ENCODE peak calls at places on chromosome 10, in ten cellular contexts. One of them, this sample, is unnamed. For H3K27me3, the result is how much of the 10 kb centered on the place peaks cover.

GRCh38 chr10:21769041-21769440 is 234.5 kb downstream of the DNAJC1 start:
- DNase-seq in WERI-Rb-1: no peak
- DNase-seq in neuronal stem cell: no peak
- DNase-seq in left ventricle myocardium inferior: no peak
- DNase-seq in tibial artery: no peak
- DNase-seq in IMR-90: no peak
- DNase-seq in pancreas: no peak
- DNase-seq in HL-60: no peak
- DNase-seq in endodermal cell: no peak
- DNase-seq in sigmoid colon: no peak
- DNase-seq in this sample: no peak

GRCh38 chr10:31650010-31650409 is 278.6 kb downstream of the ARHGAP12 start:
- DNase-seq in WERI-Rb-1: no peak
- DNase-seq in neuronal stem cell: no peak
- DNase-seq in left ventricle myocardium inferior: peak
- DNase-seq in tibial artery: peak
- DNase-seq in IMR-90: peak
- DNase-seq in pancreas: no peak
- DNase-seq in HL-60: no peak
- DNase-seq in endodermal cell: no peak
- DNase-seq in sigmoid colon: peak
- DNase-seq in this sample: peak

GRCh38 chr10:83459124-83459523 is 680.2 kb upstream of the GHITM start:
- DNase-seq in WERI-Rb-1: no peak
- DNase-seq in neuronal stem cell: no peak
- DNase-seq in left ventricle myocardium inferior: no peak
- DNase-seq in tibial artery: no peak
- DNase-seq in IMR-90: no peak
- DNase-seq in pancreas: no peak
- DNase-seq in HL-60: no peak
- DNase-seq in endodermal cell: no peak
- DNase-seq in sigmoid colon: no peak
- DNase-seq in this sample: no peak

GRCh38 chr10:128047991-128048826 is 78.0 kb downstream of the MKI67 start:
- DNase-seq in WERI-Rb-1: no peak
- DNase-seq in neuronal stem cell: no peak
- DNase-seq in left ventricle myocardium inferior: no peak
- DNase-seq in tibial artery: no peak
- DNase-seq in IMR-90: peak
- DNase-seq in pancreas: no peak
- DNase-seq in HL-60: peak
- DNase-seq in endodermal cell: no peak
- DNase-seq in sigmoid colon: peak
- DNase-seq in this sample: peak

GRCh38 chr10:129035052-129035805 is 431.8 kb upstream of the MGMT start:
- DNase-seq in WERI-Rb-1: no peak
- DNase-seq in neuronal stem cell: no peak
- DNase-seq in left ventricle myocardium inferior: no peak
- DNase-seq in tibial artery: no peak
- DNase-seq in IMR-90: no peak
- DNase-seq in pancreas: no peak
- DNase-seq in HL-60: no peak
- DNase-seq in endodermal cell: no peak
- DNase-seq in sigmoid colon: no peak
- DNase-seq in this sample: peak

GRCh38 chr10:87547734-87548311 is 43.1 kb downstream of the MINPP1 start:
- DNase-seq in WERI-Rb-1: no peak
- DNase-seq in neuronal stem cell: peak
- DNase-seq in left ventricle myocardium inferior: no peak
- DNase-seq in tibial artery: no peak
- DNase-seq in IMR-90: peak
- DNase-seq in pancreas: no peak
- DNase-seq in HL-60: no peak
- DNase-seq in endodermal cell: no peak
- DNase-seq in sigmoid colon: no peak
- DNase-seq in this sample: peak

GRCh38 chr10:51321968-51322367 is 247.7 kb downstream of the PRKG1 start:
- DNase-seq in WERI-Rb-1: no peak
- DNase-seq in neuronal stem cell: no peak
- DNase-seq in left ventricle myocardium inferior: no peak
- DNase-seq in tibial artery: no peak
- DNase-seq in IMR-90: peak
- DNase-seq in pancreas: no peak
- DNase-seq in HL-60: no peak
- DNase-seq in endodermal cell: no peak
- DNase-seq in sigmoid colon: no peak
- DNase-seq in this sample: no peak

GRCh38 chr10:451021-451471 is 238.4 kb downstream of the DIP2C start:
- DNase-seq in WERI-Rb-1: no peak
- DNase-seq in neuronal stem cell: no peak
- DNase-seq in left ventricle myocardium inferior: no peak
- DNase-seq in tibial artery: no peak
- DNase-seq in IMR-90: no peak
- DNase-seq in pancreas: no peak
- DNase-seq in HL-60: peak
- DNase-seq in endodermal cell: no peak
- DNase-seq in sigmoid colon: no peak
- DNase-seq in this sample: peak

GRCh38 chr10:8052344-8052969 is 2.0 kb upstream of the GATA3 start:
- DNase-seq in WERI-Rb-1: no peak
- DNase-seq in neuronal stem cell: peak
- DNase-seq in left ventricle myocardium inferior: no peak
- DNase-seq in tibial artery: no peak
- DNase-seq in IMR-90: no peak
- DNase-seq in pancreas: no peak
- DNase-seq in HL-60: no peak
- DNase-seq in endodermal cell: peak
- DNase-seq in sigmoid colon: no peak
- DNase-seq in this sample: no peak

GRCh38 chr10:8054498-8055407 is at the start of gene GATA3:
- DNase-seq in WERI-Rb-1: no peak
- DNase-seq in neuronal stem cell: peak
- DNase-seq in left ventricle myocardium inferior: peak
- DNase-seq in tibial artery: peak
- DNase-seq in IMR-90: peak
- DNase-seq in pancreas: no peak
- DNase-seq in HL-60: no peak
- DNase-seq in endodermal cell: peak
- DNase-seq in sigmoid colon: no peak
- DNase-seq in this sample: no peak

GRCh38 chr10:8052970-8053445 is 1.5 kb upstream of the GATA3 start:
- DNase-seq in WERI-Rb-1: no peak
- DNase-seq in neuronal stem cell: no peak
- DNase-seq in left ventricle myocardium inferior: no peak
- DNase-seq in tibial artery: no peak
- DNase-seq in IMR-90: no peak
- DNase-seq in pancreas: no peak
- DNase-seq in HL-60: no peak
- DNase-seq in endodermal cell: no peak
- DNase-seq in sigmoid colon: no peak
- DNase-seq in this sample: no peak

GRCh38 chr10:8054243-8054497 is 318 bp upstream of the GATA3 start:
- DNase-seq in WERI-Rb-1: no peak
- DNase-seq in neuronal stem cell: no peak
- DNase-seq in left ventricle myocardium inferior: no peak
- DNase-seq in tibial artery: no peak
- DNase-seq in IMR-90: no peak
- DNase-seq in pancreas: no peak
- DNase-seq in HL-60: no peak
- DNase-seq in endodermal cell: no peak
- DNase-seq in sigmoid colon: no peak
- DNase-seq in this sample: peak

DNA sequence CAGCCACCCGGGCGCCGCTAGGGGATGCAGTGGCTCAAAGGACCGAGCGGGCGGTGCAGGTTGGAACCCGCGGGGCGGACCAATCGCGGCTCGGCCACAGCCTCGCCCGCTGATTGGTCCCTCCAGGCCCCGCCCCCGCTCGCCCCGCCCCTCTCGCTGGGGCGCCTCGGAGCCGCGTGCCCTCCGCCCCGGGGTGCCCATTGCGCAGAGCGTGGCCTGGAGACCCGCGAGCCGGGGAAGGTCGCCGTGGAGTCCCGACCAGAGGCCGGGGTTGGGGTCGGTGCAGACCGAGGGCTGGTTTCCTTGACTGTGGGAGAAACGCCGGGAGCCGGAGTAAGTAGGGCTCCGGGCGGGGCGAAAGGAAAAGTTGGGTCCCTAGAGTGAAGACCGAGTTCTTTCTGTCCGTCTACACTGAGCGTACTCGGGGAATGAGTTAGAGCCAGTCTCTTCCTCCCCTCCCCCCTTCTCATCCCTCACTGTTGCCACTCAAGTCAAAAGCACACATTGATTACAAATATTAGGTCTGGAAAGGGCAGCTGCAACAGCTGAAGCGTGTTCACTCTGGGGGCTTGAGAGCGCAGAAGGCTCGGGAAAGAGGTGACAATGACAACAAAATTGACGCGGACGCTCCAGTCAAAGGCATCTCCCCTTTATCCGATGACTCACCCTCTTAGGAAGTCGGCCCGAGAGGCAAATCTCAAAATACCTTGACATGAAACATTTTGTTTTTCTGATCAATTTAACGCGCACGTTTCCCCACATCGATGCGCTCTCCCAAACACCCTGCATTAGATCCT is 844 bp upstream of the GATA3 start:
- DNase-seq in WERI-Rb-1: peak
- DNase-seq in neuronal stem cell: peak
- DNase-seq in left ventricle myocardium inferior: peak
- DNase-seq in tibial artery: peak
- DNase-seq in IMR-90: peak
- DNase-seq in pancreas: peak
- DNase-seq in HL-60: peak
- DNase-seq in endodermal cell: peak
- DNase-seq in sigmoid colon: no peak
- DNase-seq in this sample: peak
- H3K27me3 ChIP-seq in WERI-Rb-1: half or more
- H3K27me3 ChIP-seq in neuronal stem cell: half or more
- H3K27me3 ChIP-seq in left ventricle myocardium inferior: half or more
- H3K27me3 ChIP-seq in tibial artery: under half
- H3K27me3 ChIP-seq in IMR-90: half or more
- H3K27me3 ChIP-seq in pancreas: under half
- H3K27me3 ChIP-seq in HL-60: under half
- H3K27me3 ChIP-seq in endodermal cell: half or more
- H3K27me3 ChIP-seq in sigmoid colon: half or more
- H3K27me3 ChIP-seq in this sample: half or more

GRCh38 chr10:58956926-58957325 is 219.5 kb upstream of the PHYHIPL start:
- DNase-seq in WERI-Rb-1: no peak
- DNase-seq in neuronal stem cell: no peak
- DNase-seq in left ventricle myocardium inferior: no peak
- DNase-seq in tibial artery: no peak
- DNase-seq in IMR-90: peak
- DNase-seq in pancreas: no peak
- DNase-seq in HL-60: no peak
- DNase-seq in endodermal cell: no peak
- DNase-seq in sigmoid colon: no peak
- DNase-seq in this sample: no peak

GRCh38 chr10:58952747-58953466 is 223.5 kb upstream of the PHYHIPL start:
- DNase-seq in WERI-Rb-1: peak
- DNase-seq in neuronal stem cell: peak
- DNase-seq in left ventricle myocardium inferior: no peak
- DNase-seq in tibial artery: peak
- DNase-seq in IMR-90: peak
- DNase-seq in pancreas: no peak
- DNase-seq in HL-60: peak
- DNase-seq in endodermal cell: peak
- DNase-seq in sigmoid colon: no peak
- DNase-seq in this sample: peak

GRCh38 chr10:58954163-58954562 is 222.3 kb upstream of the PHYHIPL start:
- DNase-seq in WERI-Rb-1: no peak
- DNase-seq in neuronal stem cell: no peak
- DNase-seq in left ventricle myocardium inferior: no peak
- DNase-seq in tibial artery: no peak
- DNase-seq in IMR-90: no peak
- DNase-seq in pancreas: no peak
- DNase-seq in HL-60: no peak
- DNase-seq in endodermal cell: no peak
- DNase-seq in sigmoid colon: no peak
- DNase-seq in this sample: no peak

GRCh38 chr10:58955615-58956014 is 220.8 kb upstream of the PHYHIPL start:
- DNase-seq in WERI-Rb-1: no peak
- DNase-seq in neuronal stem cell: no peak
- DNase-seq in left ventricle myocardium inferior: no peak
- DNase-seq in tibial artery: no peak
- DNase-seq in IMR-90: no peak
- DNase-seq in pancreas: no peak
- DNase-seq in HL-60: no peak
- DNase-seq in endodermal cell: no peak
- DNase-seq in sigmoid colon: no peak
- DNase-seq in this sample: no peak

GRCh38 chr10:58957517-58957916 is 218.9 kb upstream of the PHYHIPL start:
- DNase-seq in WERI-Rb-1: no peak
- DNase-seq in neuronal stem cell: no peak
- DNase-seq in left ventricle myocardium inferior: no peak
- DNase-seq in tibial artery: no peak
- DNase-seq in IMR-90: no peak
- DNase-seq in pancreas: no peak
- DNase-seq in HL-60: no peak
- DNase-seq in endodermal cell: no peak
- DNase-seq in sigmoid colon: no peak
- DNase-seq in this sample: no peak
- H3K27me3 ChIP-seq in WERI-Rb-1: under half
- H3K27me3 ChIP-seq in neuronal stem cell: under half
- H3K27me3 ChIP-seq in left ventricle myocardium inferior: under half
- H3K27me3 ChIP-seq in tibial artery: under half
- H3K27me3 ChIP-seq in IMR-90: under half
- H3K27me3 ChIP-seq in pancreas: under half
- H3K27me3 ChIP-seq in HL-60: under half
- H3K27me3 ChIP-seq in endodermal cell: under half
- H3K27me3 ChIP-seq in sigmoid colon: under half
- H3K27me3 ChIP-seq in this sample: under half

GRCh38 chr10:101840102-101840684 is 3.4 kb downstream of the KCNIP2 start:
- DNase-seq in WERI-Rb-1: no peak
- DNase-seq in neuronal stem cell: no peak
- DNase-seq in left ventricle myocardium inferior: no peak
- DNase-seq in tibial artery: no peak
- DNase-seq in IMR-90: no peak
- DNase-seq in pancreas: no peak
- DNase-seq in HL-60: no peak
- DNase-seq in endodermal cell: peak
- DNase-seq in sigmoid colon: no peak
- DNase-seq in this sample: no peak

GRCh38 chr10:101839002-101839401 is 4.6 kb downstream of the KCNIP2 start:
- DNase-seq in WERI-Rb-1: no peak
- DNase-seq in neuronal stem cell: no peak
- DNase-seq in left ventricle myocardium inferior: no peak
- DNase-seq in tibial artery: no peak
- DNase-seq in IMR-90: no peak
- DNase-seq in pancreas: no peak
- DNase-seq in HL-60: no peak
- DNase-seq in endodermal cell: no peak
- DNase-seq in sigmoid colon: no peak
- DNase-seq in this sample: no peak

GRCh38 chr10:101841826-101842225 is 1.8 kb downstream of the KCNIP2 start:
- DNase-seq in WERI-Rb-1: no peak
- DNase-seq in neuronal stem cell: no peak
- DNase-seq in left ventricle myocardium inferior: no peak
- DNase-seq in tibial artery: no peak
- DNase-seq in IMR-90: no peak
- DNase-seq in pancreas: no peak
- DNase-seq in HL-60: no peak
- DNase-seq in endodermal cell: no peak
- DNase-seq in sigmoid colon: no peak
- DNase-seq in this sample: no peak

GRCh38 chr10:101839421-101840063 is 4.1 kb downstream of the KCNIP2 start:
- DNase-seq in WERI-Rb-1: no peak
- DNase-seq in neuronal stem cell: no peak
- DNase-seq in left ventricle myocardium inferior: peak
- DNase-seq in tibial artery: no peak
- DNase-seq in IMR-90: peak
- DNase-seq in pancreas: peak
- DNase-seq in HL-60: no peak
- DNase-seq in endodermal cell: peak
- DNase-seq in sigmoid colon: no peak
- DNase-seq in this sample: no peak

DNA sequence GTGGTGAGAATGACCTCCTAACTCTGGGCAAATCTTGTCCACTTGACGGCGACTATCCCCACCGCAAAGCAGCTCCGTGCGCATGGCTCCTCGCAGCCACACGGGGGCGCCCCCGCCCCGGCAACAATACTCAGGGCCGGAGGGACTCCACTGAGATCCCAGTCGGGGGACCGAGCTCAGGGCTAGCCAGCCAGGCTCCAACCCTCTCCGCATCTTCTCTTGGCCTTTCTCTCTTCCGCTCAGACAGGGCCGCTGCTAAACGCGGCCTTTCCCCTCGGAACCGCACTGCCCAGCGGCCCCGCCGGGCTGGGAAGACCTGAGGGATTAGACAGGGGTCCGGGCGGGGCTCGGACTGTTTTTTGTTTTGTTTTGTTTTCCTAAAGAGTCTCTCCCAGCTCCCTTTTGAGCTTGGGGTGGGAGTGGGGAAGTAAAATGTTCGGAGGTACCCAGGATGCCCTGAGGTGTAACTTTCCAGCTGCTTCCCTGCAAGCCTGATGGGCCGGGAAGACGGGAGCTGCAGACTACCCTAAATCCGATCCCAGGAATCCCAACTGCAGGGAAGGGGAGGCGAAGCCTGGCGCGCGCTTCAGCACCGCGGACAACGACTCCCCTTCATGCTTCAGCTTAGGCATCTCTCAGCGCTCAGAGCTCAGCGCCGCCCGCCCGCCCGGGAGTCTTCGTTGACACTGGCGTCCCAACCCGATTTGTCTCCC is 2.7 kb downstream of the KCNIP2 start:
- DNase-seq in WERI-Rb-1: peak
- DNase-seq in neuronal stem cell: peak
- DNase-seq in left ventricle myocardium inferior: peak
- DNase-seq in tibial artery: peak
- DNase-seq in IMR-90: peak
- DNase-seq in pancreas: peak
- DNase-seq in HL-60: no peak
- DNase-seq in endodermal cell: peak
- DNase-seq in sigmoid colon: peak
- DNase-seq in this sample: peak
- H3K27me3 ChIP-seq in WERI-Rb-1: under half
- H3K27me3 ChIP-seq in neuronal stem cell: under half
- H3K27me3 ChIP-seq in left ventricle myocardium inferior: under half
- H3K27me3 ChIP-seq in tibial artery: under half
- H3K27me3 ChIP-seq in IMR-90: under half
- H3K27me3 ChIP-seq in pancreas: under half
- H3K27me3 ChIP-seq in HL-60: under half
- H3K27me3 ChIP-seq in endodermal cell: under half
- H3K27me3 ChIP-seq in sigmoid colon: under half
- H3K27me3 ChIP-seq in this sample: under half

GRCh38 chr10:133335238-133336122 is 1.2 kb downstream of the CALY start:
- DNase-seq in WERI-Rb-1: peak
- DNase-seq in neuronal stem cell: peak
- DNase-seq in left ventricle myocardium inferior: peak
- DNase-seq in tibial artery: no peak
- DNase-seq in IMR-90: peak
- DNase-seq in pancreas: peak
- DNase-seq in HL-60: no peak
- DNase-seq in endodermal cell: peak
- DNase-seq in sigmoid colon: no peak
- DNase-seq in this sample: peak
- H3K27me3 ChIP-seq in WERI-Rb-1: under half
- H3K27me3 ChIP-seq in neuronal stem cell: half or more
- H3K27me3 ChIP-seq in left ventricle myocardium inferior: half or more
- H3K27me3 ChIP-seq in tibial artery: under half
- H3K27me3 ChIP-seq in IMR-90: half or more
- H3K27me3 ChIP-seq in pancreas: under half
- H3K27me3 ChIP-seq in HL-60: under half
- H3K27me3 ChIP-seq in endodermal cell: half or more
- H3K27me3 ChIP-seq in sigmoid colon: half or more
- H3K27me3 ChIP-seq in this sample: under half